ENCODE peak calls at places on chromosomes 4 and X, in nine cellular contexts. One of them, this sample, is unnamed.

GRCh38 chr4:125315571-125316390 is 1.0 kb downstream of the FAT4 start:
- DNase-seq in WERI-Rb-1: peak; percentile 60
- DNase-seq in CD8-positive, alpha-beta T cell: no peak
- DNase-seq in upper lobe of left lung: peak; percentile 32
- DNase-seq in lower leg skin: peak; percentile 87
- DNase-seq in PC-3: peak; percentile 47
- DNase-seq in GM10248: peak; percentile 24
- DNase-seq in mammary epithelial cell: peak; percentile 51
- DNase-seq in cardiac fibroblast: peak; percentile 65
- DNase-seq in this sample: peak; percentile 59

GRCh38 chr4:7341486-7342222 is 93.1 kb downstream of the PSAPL1 start:
- DNase-seq in WERI-Rb-1: no peak
- DNase-seq in CD8-positive, alpha-beta T cell: no peak
- DNase-seq in upper lobe of left lung: no peak
- DNase-seq in lower leg skin: no peak
- DNase-seq in PC-3: no peak
- DNase-seq in GM10248: no peak
- DNase-seq in mammary epithelial cell: no peak
- DNase-seq in cardiac fibroblast: no peak
- DNase-seq in this sample: peak; percentile 73

GRCh38 chrX:6813836-6814370 is 279.0 kb upstream of the VCX3A start:
- DNase-seq in WERI-Rb-1: no peak
- DNase-seq in CD8-positive, alpha-beta T cell: no peak
- DNase-seq in upper lobe of left lung: no peak
- DNase-seq in lower leg skin: no peak
- DNase-seq in PC-3: no peak
- DNase-seq in GM10248: no peak
- DNase-seq in mammary epithelial cell: no peak
- DNase-seq in cardiac fibroblast: no peak
- DNase-seq in this sample: no peak

GRCh38 chr4:141037441-141037840 is 95.8 kb downstream of the RNF150 start:
- DNase-seq in WERI-Rb-1: no peak
- DNase-seq in CD8-positive, alpha-beta T cell: no peak
- DNase-seq in upper lobe of left lung: no peak
- DNase-seq in lower leg skin: no peak
- DNase-seq in PC-3: no peak
- DNase-seq in GM10248: no peak
- DNase-seq in mammary epithelial cell: no peak
- DNase-seq in cardiac fibroblast: no peak
- DNase-seq in this sample: no peak

GRCh38 chr4:46425775-46426400 is 36.0 kb upstream of the GABRA2 start:
- DNase-seq in WERI-Rb-1: no peak
- DNase-seq in CD8-positive, alpha-beta T cell: no peak
- DNase-seq in upper lobe of left lung: no peak
- DNase-seq in lower leg skin: no peak
- DNase-seq in PC-3: peak; percentile 22
- DNase-seq in GM10248: no peak
- DNase-seq in mammary epithelial cell: peak; percentile 41
- DNase-seq in cardiac fibroblast: peak; percentile 80
- DNase-seq in this sample: no peak

GRCh38 chrX:3609800-3610199 is 103.6 kb downstream of the PRKX start:
- DNase-seq in WERI-Rb-1: no peak
- DNase-seq in CD8-positive, alpha-beta T cell: no peak
- DNase-seq in upper lobe of left lung: no peak
- DNase-seq in lower leg skin: no peak
- DNase-seq in PC-3: peak; percentile 64
- DNase-seq in GM10248: no peak
- DNase-seq in mammary epithelial cell: peak; percentile 50
- DNase-seq in cardiac fibroblast: peak; percentile 34
- DNase-seq in this sample: peak; percentile 85

GRCh38 chr4:6732441-6733357 is 16.7 kb downstream of the BLOC1S4 start:
- DNase-seq in WERI-Rb-1: no peak
- DNase-seq in CD8-positive, alpha-beta T cell: no peak
- DNase-seq in upper lobe of left lung: peak; percentile 86
- DNase-seq in lower leg skin: peak; percentile 90
- DNase-seq in PC-3: peak; percentile 74
- DNase-seq in GM10248: no peak
- DNase-seq in mammary epithelial cell: peak; percentile 86
- DNase-seq in cardiac fibroblast: peak; percentile 93
- DNase-seq in this sample: peak; percentile 98

GRCh38 chr4:21765810-21766407 is 182.7 kb downstream of the KCNIP4 start:
- DNase-seq in WERI-Rb-1: peak; percentile 59
- DNase-seq in CD8-positive, alpha-beta T cell: no peak
- DNase-seq in upper lobe of left lung: no peak
- DNase-seq in lower leg skin: no peak
- DNase-seq in PC-3: peak; percentile 79
- DNase-seq in GM10248: peak; percentile 18
- DNase-seq in mammary epithelial cell: peak; percentile 73
- DNase-seq in cardiac fibroblast: peak; percentile 61
- DNase-seq in this sample: no peak

GRCh38 chr4:110629214-110629754 is 6.4 kb upstream of the PITX2 start:
- DNase-seq in WERI-Rb-1: no peak
- DNase-seq in CD8-positive, alpha-beta T cell: no peak
- DNase-seq in upper lobe of left lung: no peak
- DNase-seq in lower leg skin: peak; percentile 77
- DNase-seq in PC-3: no peak
- DNase-seq in GM10248: no peak
- DNase-seq in mammary epithelial cell: no peak
- DNase-seq in cardiac fibroblast: no peak
- DNase-seq in this sample: peak; percentile 74

GRCh38 chrX:130756233-130756632 is 146.8 kb downstream of the ENOX2 start:
- DNase-seq in WERI-Rb-1: no peak
- DNase-seq in CD8-positive, alpha-beta T cell: no peak
- DNase-seq in upper lobe of left lung: no peak
- DNase-seq in lower leg skin: no peak
- DNase-seq in PC-3: no peak
- DNase-seq in GM10248: no peak
- DNase-seq in mammary epithelial cell: no peak
- DNase-seq in cardiac fibroblast: no peak
- DNase-seq in this sample: no peak

GRCh38 chr4:21304061-21304541 is 603.8 kb downstream of the PACRGL start:
- DNase-seq in WERI-Rb-1: peak; percentile 57
- DNase-seq in CD8-positive, alpha-beta T cell: no peak
- DNase-seq in upper lobe of left lung: no peak
- DNase-seq in lower leg skin: no peak
- DNase-seq in PC-3: no peak
- DNase-seq in GM10248: no peak
- DNase-seq in mammary epithelial cell: no peak
- DNase-seq in cardiac fibroblast: no peak
- DNase-seq in this sample: no peak

GRCh38 chr4:112189754-112190153 is 41.8 kb upstream of the AP1AR start:
- DNase-seq in WERI-Rb-1: no peak
- DNase-seq in CD8-positive, alpha-beta T cell: no peak
- DNase-seq in upper lobe of left lung: no peak
- DNase-seq in lower leg skin: no peak
- DNase-seq in PC-3: peak; percentile 18
- DNase-seq in GM10248: no peak
- DNase-seq in mammary epithelial cell: no peak
- DNase-seq in cardiac fibroblast: peak; percentile 64
- DNase-seq in this sample: no peak

GRCh38 chr4:48594185-48594584 is 104.1 kb downstream of the ZAR1 start:
- DNase-seq in WERI-Rb-1: peak; percentile 80
- DNase-seq in CD8-positive, alpha-beta T cell: no peak
- DNase-seq in upper lobe of left lung: no peak
- DNase-seq in lower leg skin: no peak
- DNase-seq in PC-3: no peak
- DNase-seq in GM10248: no peak
- DNase-seq in mammary epithelial cell: no peak
- DNase-seq in cardiac fibroblast: peak; percentile 43
- DNase-seq in this sample: no peak

GRCh38 chrX:72477787-72478186 is 94.9 kb downstream of the HDAC8 start:
- DNase-seq in WERI-Rb-1: no peak
- DNase-seq in CD8-positive, alpha-beta T cell: no peak
- DNase-seq in upper lobe of left lung: no peak
- DNase-seq in lower leg skin: no peak
- DNase-seq in PC-3: no peak
- DNase-seq in GM10248: no peak
- DNase-seq in mammary epithelial cell: no peak
- DNase-seq in cardiac fibroblast: peak; percentile 4
- DNase-seq in this sample: no peak

GRCh38 chr4:8762356-8762755 is 109.3 kb downstream of the HMX1 start:
- DNase-seq in WERI-Rb-1: no peak
- DNase-seq in CD8-positive, alpha-beta T cell: no peak
- DNase-seq in upper lobe of left lung: no peak
- DNase-seq in lower leg skin: no peak
- DNase-seq in PC-3: no peak
- DNase-seq in GM10248: no peak
- DNase-seq in mammary epithelial cell: no peak
- DNase-seq in cardiac fibroblast: no peak
- DNase-seq in this sample: peak; percentile 75

GRCh38 chr4:122903766-122904165 is 18.6 kb downstream of the NUDT6 start:
- DNase-seq in WERI-Rb-1: no peak
- DNase-seq in CD8-positive, alpha-beta T cell: no peak
- DNase-seq in upper lobe of left lung: no peak
- DNase-seq in lower leg skin: no peak
- DNase-seq in PC-3: no peak
- DNase-seq in GM10248: no peak
- DNase-seq in mammary epithelial cell: no peak
- DNase-seq in cardiac fibroblast: no peak
- DNase-seq in this sample: no peak

GRCh38 chr4:85522836-85523235 is 47.9 kb downstream of the ARHGAP24 start:
- DNase-seq in WERI-Rb-1: no peak
- DNase-seq in CD8-positive, alpha-beta T cell: no peak
- DNase-seq in upper lobe of left lung: no peak
- DNase-seq in lower leg skin: no peak
- DNase-seq in PC-3: no peak
- DNase-seq in GM10248: no peak
- DNase-seq in mammary epithelial cell: no peak
- DNase-seq in cardiac fibroblast: no peak
- DNase-seq in this sample: no peak

DNA sequence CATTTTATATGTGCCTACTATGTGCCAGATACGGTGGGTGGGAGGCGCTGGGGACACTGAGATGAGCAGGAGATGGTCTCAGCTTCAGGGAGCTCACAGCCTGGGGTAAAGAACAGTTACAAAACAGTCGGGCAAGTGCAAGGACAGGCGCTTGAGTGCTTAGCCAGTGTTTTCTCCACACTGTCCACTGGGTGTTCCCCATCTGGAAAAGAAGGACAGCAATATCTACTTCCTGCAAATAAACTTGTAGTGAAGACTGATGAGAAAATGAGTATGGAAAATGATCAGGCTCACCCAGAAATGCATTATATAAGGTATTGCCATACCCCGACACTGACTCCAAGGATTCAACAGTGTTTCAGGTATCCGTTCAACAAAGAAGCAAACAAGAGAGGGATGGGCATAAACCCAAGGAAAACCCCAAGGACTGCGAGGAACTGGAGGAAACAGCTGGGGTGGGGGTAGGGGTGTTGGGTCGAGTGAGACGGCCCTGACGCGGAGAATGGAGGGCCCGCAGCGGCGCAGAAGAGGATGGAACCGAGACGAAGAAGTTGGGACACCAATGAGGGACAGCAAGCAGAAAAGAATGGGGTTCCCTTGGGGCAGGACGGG is 805 bp downstream of the TMEM185A start:
- DNase-seq in WERI-Rb-1: no peak
- DNase-seq in CD8-positive, alpha-beta T cell: no peak
- DNase-seq in upper lobe of left lung: no peak
- DNase-seq in lower leg skin: no peak
- DNase-seq in PC-3: peak; percentile 42
- DNase-seq in GM10248: no peak
- DNase-seq in mammary epithelial cell: peak; percentile 18
- DNase-seq in cardiac fibroblast: peak; percentile 60
- DNase-seq in this sample: peak; percentile 76
- TF ChIP-seq CTCF in WERI-Rb-1: no peak
- TF ChIP-seq CTCF in CD8-positive, alpha-beta T cell: no peak
- TF ChIP-seq CTCF in upper lobe of left lung: no peak
- TF ChIP-seq CTCF in lower leg skin: no peak
- TF ChIP-seq CTCF in PC-3: peak; percentile 19
- TF ChIP-seq CTCF in GM10248: no peak
- TF ChIP-seq CTCF in mammary epithelial cell: peak; percentile 6
- TF ChIP-seq CTCF in cardiac fibroblast: peak; percentile 32
- TF ChIP-seq CTCF in this sample: peak; percentile 23

GRCh38 chrX:41276661-41277506 is 57.1 kb upstream of the DDX3X start:
- DNase-seq in WERI-Rb-1: no peak
- DNase-seq in CD8-positive, alpha-beta T cell: no peak
- DNase-seq in upper lobe of left lung: no peak
- DNase-seq in lower leg skin: no peak
- DNase-seq in PC-3: no peak
- DNase-seq in GM10248: no peak
- DNase-seq in mammary epithelial cell: no peak
- DNase-seq in cardiac fibroblast: no peak
- DNase-seq in this sample: peak; percentile 77
- TF ChIP-seq CTCF in WERI-Rb-1: no peak
- TF ChIP-seq CTCF in CD8-positive, alpha-beta T cell: no peak
- TF ChIP-seq CTCF in upper lobe of left lung: no peak
- TF ChIP-seq CTCF in lower leg skin: no peak
- TF ChIP-seq CTCF in PC-3: no peak
- TF ChIP-seq CTCF in GM10248: no peak
- TF ChIP-seq CTCF in mammary epithelial cell: no peak
- TF ChIP-seq CTCF in cardiac fibroblast: no peak
- TF ChIP-seq CTCF in this sample: no peak

GRCh38 chr4:163484906-163485305 is 9.6 kb upstream of the TMA16 start:
- DNase-seq in WERI-Rb-1: peak; percentile 85
- DNase-seq in CD8-positive, alpha-beta T cell: peak; percentile 61
- DNase-seq in upper lobe of left lung: no peak
- DNase-seq in lower leg skin: no peak
- DNase-seq in PC-3: peak; percentile 69
- DNase-seq in GM10248: peak; percentile 36
- DNase-seq in mammary epithelial cell: peak; percentile 8
- DNase-seq in cardiac fibroblast: peak; percentile 65
- DNase-seq in this sample: peak; percentile 59
- TF ChIP-seq CTCF in WERI-Rb-1: peak; percentile 57
- TF ChIP-seq CTCF in CD8-positive, alpha-beta T cell: peak; percentile 81
- TF ChIP-seq CTCF in upper lobe of left lung: peak; percentile 37
- TF ChIP-seq CTCF in lower leg skin: no peak
- TF ChIP-seq CTCF in PC-3: peak; percentile 72
- TF ChIP-seq CTCF in GM10248: peak; percentile 55
- TF ChIP-seq CTCF in mammary epithelial cell: peak; percentile 50
- TF ChIP-seq CTCF in cardiac fibroblast: peak; percentile 47
- TF ChIP-seq CTCF in this sample: peak; percentile 56

DNA sequence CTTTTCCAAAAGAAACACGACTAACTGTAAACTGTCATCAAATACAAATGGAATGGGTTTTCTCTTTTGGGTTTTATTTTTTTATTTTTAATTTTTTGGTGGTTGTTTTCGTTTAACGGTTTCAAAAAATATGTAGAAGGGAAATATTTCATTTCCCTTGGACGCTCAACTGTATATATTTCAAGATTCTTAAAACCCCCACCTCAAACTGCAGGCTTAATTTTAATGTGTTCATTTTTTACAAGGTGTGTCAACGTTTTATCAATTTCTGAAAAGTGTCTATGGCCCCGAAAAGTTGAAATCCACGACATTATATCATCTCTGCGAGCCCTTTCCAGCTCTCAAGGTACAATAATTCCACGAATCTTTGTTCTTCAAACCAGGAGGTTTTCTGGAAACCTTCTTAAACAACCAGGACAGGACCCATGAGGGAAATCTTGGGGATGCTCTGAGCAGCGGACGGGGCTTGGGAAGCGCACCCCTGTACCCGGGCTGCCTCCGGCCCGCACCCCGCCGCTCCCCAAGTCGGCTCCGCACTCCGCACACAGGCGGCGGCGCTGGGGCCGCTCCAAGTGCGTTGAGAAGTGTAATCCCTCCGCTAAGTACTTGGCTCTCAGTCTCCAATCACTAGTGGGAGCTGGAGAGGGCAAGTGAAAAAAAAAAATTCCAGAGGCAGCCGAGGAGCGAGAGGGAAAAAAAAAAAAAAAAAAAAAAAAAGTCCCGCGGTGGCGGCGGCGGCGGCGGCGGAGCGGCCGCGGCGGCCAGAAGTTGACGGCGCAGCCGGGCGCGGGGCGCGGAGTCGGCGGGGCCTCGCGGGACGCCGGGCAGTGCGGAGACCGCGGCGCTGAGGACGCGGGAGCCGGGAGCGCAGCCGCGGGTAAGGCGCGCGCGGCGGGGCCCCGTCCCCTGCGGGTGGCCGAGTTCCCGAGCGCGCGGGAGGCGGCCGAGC is at the start of gene BMPR1B:
- DNase-seq in WERI-Rb-1: peak; percentile 69
- DNase-seq in CD8-positive, alpha-beta T cell: no peak
- DNase-seq in upper lobe of left lung: no peak
- DNase-seq in lower leg skin: no peak
- DNase-seq in PC-3: peak; percentile 65
- DNase-seq in GM10248: peak; percentile 13
- DNase-seq in mammary epithelial cell: peak; percentile 65
- DNase-seq in cardiac fibroblast: peak; percentile 77
- DNase-seq in this sample: no peak
- TF ChIP-seq CTCF in WERI-Rb-1: peak; percentile 25
- TF ChIP-seq CTCF in CD8-positive, alpha-beta T cell: no peak
- TF ChIP-seq CTCF in upper lobe of left lung: no peak
- TF ChIP-seq CTCF in lower leg skin: no peak
- TF ChIP-seq CTCF in PC-3: no peak
- TF ChIP-seq CTCF in GM10248: no peak
- TF ChIP-seq CTCF in mammary epithelial cell: no peak
- TF ChIP-seq CTCF in cardiac fibroblast: no peak
- TF ChIP-seq CTCF in this sample: no peak

This sample was measured in osteoblast.